ENCODE peak calls at places on chromosomes 16 and 17, in four cellular contexts. One of them, this sample, is unnamed.
A peak's percentile ranks its signal among the peaks of the same experiment; 100 is the strongest.

GRCh38 chr16:77223184-77223583 is 24.0 kb downstream of the SYCE1L start:
- DNase-seq in IMR-90: no peak
- DNase-seq in H1: no peak
- DNase-seq in mesendoderm: peak; percentile 71
- DNase-seq in this sample: peak; percentile 77

GRCh38 chr17:8537734-8538133 is 92.8 kb downstream of the MYH10 start:
- DNase-seq in IMR-90: no peak
- DNase-seq in H1: no peak
- DNase-seq in mesendoderm: no peak
- DNase-seq in this sample: no peak

GRCh38 chr16:20300312-20301097 is 26.8 kb downstream of the GP2 start:
- DNase-seq in IMR-90: peak; percentile 41
- DNase-seq in H1: peak; percentile 47
- DNase-seq in mesendoderm: peak; percentile 75
- DNase-seq in this sample: peak; percentile 77

GRCh38 chr16:55367796-55368195 is 43.8 kb downstream of the IRX6 start:
- DNase-seq in IMR-90: peak; percentile 20
- DNase-seq in H1: no peak
- DNase-seq in mesendoderm: no peak
- DNase-seq in this sample: no peak

GRCh38 chr16:6932871-6933390 is 399.7 kb upstream of the RBFOX1 start:
- DNase-seq in IMR-90: no peak
- DNase-seq in H1: no peak
- DNase-seq in mesendoderm: no peak
- DNase-seq in this sample: no peak

GRCh38 chr17:34519286-34519685 is 60.1 kb upstream of the TMEM132E start:
- DNase-seq in IMR-90: no peak
- DNase-seq in H1: peak; percentile 25
- DNase-seq in mesendoderm: peak; percentile 78
- DNase-seq in this sample: peak; percentile 85

GRCh38 chr17:29344201-29344856 is 45.8 kb upstream of the TAOK1 start:
- DNase-seq in IMR-90: no peak
- DNase-seq in H1: no peak
- DNase-seq in mesendoderm: no peak
- DNase-seq in this sample: no peak

GRCh38 chr17:14007951-14008350 is 61.4 kb upstream of the COX10 start:
- DNase-seq in IMR-90: no peak
- DNase-seq in H1: no peak
- DNase-seq in mesendoderm: no peak
- DNase-seq in this sample: no peak

GRCh38 chr16:65366316-65366715 is 244.5 kb upstream of the CDH11 start:
- DNase-seq in IMR-90: no peak
- DNase-seq in H1: no peak
- DNase-seq in mesendoderm: no peak
- DNase-seq in this sample: no peak

GRCh38 chr17:82668631-82669099 is 20.4 kb upstream of the WDR45B start:
- DNase-seq in IMR-90: peak; percentile 44
- DNase-seq in H1: peak; percentile 53
- DNase-seq in mesendoderm: peak; percentile 88
- DNase-seq in this sample: peak; percentile 91

DNA sequence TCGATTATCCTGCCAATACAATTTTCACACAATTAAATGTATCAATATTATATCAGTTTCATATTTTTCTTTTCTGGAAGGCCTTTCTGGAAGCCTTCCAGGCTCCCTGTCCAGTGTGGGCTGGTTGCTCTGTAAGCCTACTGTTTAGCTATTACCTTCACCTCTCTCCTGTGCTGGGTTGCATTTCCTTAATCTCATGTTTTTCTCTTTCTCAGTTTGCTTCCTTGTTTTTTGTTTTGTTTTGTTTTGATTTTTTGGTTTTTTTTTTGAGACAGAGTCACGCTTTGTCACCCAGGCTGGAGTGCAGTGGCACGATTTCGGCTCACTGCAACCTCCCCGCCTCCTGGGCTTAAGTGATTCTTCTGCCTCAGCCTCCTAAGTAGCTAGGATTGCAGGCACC is 6.8 kb downstream of the SEPHS2 start:
- DNase-seq in IMR-90: no peak
- DNase-seq in H1: no peak
- DNase-seq in mesendoderm: no peak
- DNase-seq in this sample: no peak
- H3K56ac ChIP-seq in IMR-90: no peak overlapping the region
- H3K56ac ChIP-seq in H1: no peak overlapping the region
- H3K56ac ChIP-seq in mesendoderm: no peak overlapping the region
- H3K56ac ChIP-seq in this sample: no peak overlapping the region

DNA sequence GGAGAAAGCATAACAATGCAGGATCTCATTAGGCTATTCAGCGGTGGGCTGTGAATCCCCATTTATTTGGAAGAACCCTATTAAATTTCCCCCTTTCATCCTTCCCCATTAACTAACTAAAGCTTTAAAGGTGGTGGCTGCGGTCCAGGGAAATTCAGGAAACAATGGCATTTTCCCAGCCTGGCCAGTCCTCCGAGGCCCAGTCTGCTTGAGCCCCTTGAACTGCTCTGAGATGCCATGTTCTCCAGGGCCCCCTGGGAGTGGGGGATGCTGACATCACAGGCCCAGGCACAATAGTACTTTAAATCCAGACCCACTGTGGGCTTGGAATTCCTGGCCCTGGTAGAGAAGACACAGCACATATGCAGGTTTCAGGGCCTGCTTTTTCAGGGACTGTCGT is 239.9 kb upstream of the CIBAR2 start:
- DNase-seq in IMR-90: no peak
- DNase-seq in H1: no peak
- DNase-seq in mesendoderm: no peak
- DNase-seq in this sample: no peak
- H4K8ac ChIP-seq in IMR-90: no peak overlapping the region
- H4K8ac ChIP-seq in H1: no peak overlapping the region
- H4K8ac ChIP-seq in mesendoderm: no peak overlapping the region
- H4K8ac ChIP-seq in this sample: no peak overlapping the region

GRCh38 chr17:81238815-81239713 is at the start of the genes NDUFAF8 and TEPSIN:
- DNase-seq in IMR-90: peak; percentile 99
- DNase-seq in H1: peak; percentile 91
- DNase-seq in mesendoderm: peak; percentile 100
- DNase-seq in this sample: peak; percentile 100

GRCh38 chr17:81241203-81241602 is 2.1 kb downstream of the NDUFAF8 start:
- DNase-seq in IMR-90: no peak
- DNase-seq in H1: no peak
- DNase-seq in mesendoderm: no peak
- DNase-seq in this sample: no peak

GRCh38 chr17:81241648-81242420 is 2.7 kb downstream of the NDUFAF8 start:
- DNase-seq in IMR-90: peak; percentile 13
- DNase-seq in H1: peak; percentile 50
- DNase-seq in mesendoderm: peak; percentile 75
- DNase-seq in this sample: peak; percentile 91

GRCh38 chr17:81238490-81238814 is 403 bp downstream of the TEPSIN start:
- DNase-seq in IMR-90: no peak
- DNase-seq in H1: no peak
- DNase-seq in mesendoderm: no peak
- DNase-seq in this sample: no peak

DNA sequence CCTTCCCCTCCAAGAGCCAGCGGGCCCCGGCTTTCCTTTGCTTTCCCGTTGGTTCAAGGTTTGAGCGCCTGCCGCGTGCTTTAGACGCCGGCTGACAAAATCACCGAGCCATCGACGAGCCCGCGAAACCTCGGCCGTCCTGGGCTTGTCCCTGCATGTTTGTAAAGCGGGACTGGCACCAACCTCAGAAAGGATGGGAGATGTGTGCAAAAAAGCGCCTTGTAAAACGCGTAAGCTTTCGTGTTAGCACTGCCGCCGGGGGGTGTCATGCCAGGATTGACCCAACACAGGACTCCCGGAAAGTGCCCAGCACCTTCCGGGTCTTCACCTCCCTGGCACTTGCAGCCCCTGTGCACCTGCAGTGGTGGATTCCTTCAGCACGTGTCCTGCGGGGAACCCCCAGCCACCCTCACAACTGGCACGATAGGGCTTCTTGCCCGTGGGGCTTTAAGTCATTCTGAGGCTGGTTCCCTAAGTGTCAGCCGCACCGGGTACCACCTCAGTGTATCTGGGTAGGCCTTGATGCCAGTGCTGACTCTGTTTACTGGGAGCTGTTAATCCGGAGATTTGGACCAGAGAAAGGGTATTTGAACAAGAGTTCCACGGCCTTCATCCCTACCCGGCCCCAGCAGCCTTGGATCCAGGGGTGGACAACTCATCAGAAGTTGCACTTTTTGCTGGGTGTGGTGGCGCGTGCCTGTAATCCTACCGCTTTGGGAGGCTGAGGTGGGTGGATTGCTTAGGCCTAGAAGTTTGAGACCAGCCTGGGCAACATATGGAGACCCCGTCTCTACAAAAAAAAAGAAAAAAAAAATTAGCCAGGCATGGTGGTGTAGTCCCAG is 817 bp downstream of the NDUFAF8 start:
- DNase-seq in IMR-90: peak; percentile 6
- DNase-seq in H1: no peak
- DNase-seq in mesendoderm: no peak
- DNase-seq in this sample: no peak
- H3K4ac ChIP-seq in IMR-90: peak overlapping the region; percentile 96
- H3K4ac ChIP-seq in H1: peak overlapping the region; percentile 57
- H3K4ac ChIP-seq in mesendoderm: peak overlapping the region; percentile 73
- H3K4ac ChIP-seq in this sample: no peak overlapping the region

GRCh38 chr17:50508573-50509460 is 578 bp downstream of the MYCBPAP start:
- DNase-seq in IMR-90: no peak
- DNase-seq in H1: no peak
- DNase-seq in mesendoderm: no peak
- DNase-seq in this sample: no peak

GRCh38 chr17:50502643-50502990 is 5.6 kb upstream of the MYCBPAP start:
- DNase-seq in IMR-90: no peak
- DNase-seq in H1: no peak
- DNase-seq in mesendoderm: no peak
- DNase-seq in this sample: no peak

GRCh38 chr17:50505731-50506130 is 2.5 kb upstream of the MYCBPAP start:
- DNase-seq in IMR-90: no peak
- DNase-seq in H1: no peak
- DNase-seq in mesendoderm: no peak
- DNase-seq in this sample: no peak

GRCh38 chr17:50507871-50508572 is at the start of gene MYCBPAP:
- DNase-seq in IMR-90: peak; percentile 68
- DNase-seq in H1: peak; percentile 43
- DNase-seq in mesendoderm: peak; percentile 88
- DNase-seq in this sample: peak; percentile 90

DNA sequence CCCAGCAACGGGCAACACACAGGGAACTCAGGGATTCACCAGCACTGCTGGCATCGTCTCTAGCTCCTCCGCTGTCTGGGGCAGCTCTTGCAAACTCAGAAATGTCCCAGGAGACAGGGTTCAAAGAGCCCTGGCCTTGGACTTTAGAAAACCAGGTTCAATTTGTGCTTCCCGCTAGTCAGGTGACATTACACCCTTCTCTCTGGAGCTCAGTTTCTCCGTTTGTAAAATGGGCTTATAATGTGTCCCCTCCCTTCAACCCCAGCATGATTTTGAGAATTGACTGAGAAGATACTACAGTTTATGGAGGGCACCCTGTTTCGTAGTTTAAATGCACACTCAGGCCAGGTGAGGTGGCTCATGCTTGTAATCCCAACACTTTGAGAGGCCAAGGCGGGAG is 1.9 kb upstream of the MYCBPAP start:
- DNase-seq in IMR-90: no peak
- DNase-seq in H1: no peak
- DNase-seq in mesendoderm: no peak
- DNase-seq in this sample: no peak
- H3K56ac ChIP-seq in IMR-90: no peak overlapping the region
- H3K56ac ChIP-seq in H1: no peak overlapping the region
- H3K56ac ChIP-seq in mesendoderm: no peak overlapping the region
- H3K56ac ChIP-seq in this sample: no peak overlapping the region

GRCh38 chr16:3023415-3023668 is 400 bp downstream of the HCFC1R1 start:
- DNase-seq in IMR-90: peak; percentile 66
- DNase-seq in H1: no peak
- DNase-seq in mesendoderm: peak; percentile 78
- DNase-seq in this sample: no peak
- H4K8ac ChIP-seq in IMR-90: peak overlapping the region; percentile 98
- H4K8ac ChIP-seq in H1: peak overlapping the region; percentile 94
- H4K8ac ChIP-seq in mesendoderm: no peak overlapping the region
- H4K8ac ChIP-seq in this sample: no peak overlapping the region

This sample was measured in H9.